ENCODE peak calls at places on chromosome 1, in four cellular contexts. R, A, E and Z are unnamed samples.

GRCh38 chr1:31580891-31581603 is 4.7 kb downstream of the TINAGL1 start:
- DNase-seq in E (no peak), A (no peak), R (no peak), Z (no peak)

GRCh38 chr1:185969028-185969427 is 234.8 kb downstream of the HMCN1 start:
- DNase-seq in R (no peak), A (no peak), E (no peak), Z (no peak)

GRCh38 chr1:1171551-1172340 is 1.9 kb upstream of the TTLL10 start:
- DNase-seq in E (peak), A (no peak), R (no peak), Z (no peak)

GRCh38 chr1:53454019-53454418 is 5.2 kb upstream of the DMRTB1 start:
- DNase-seq in E (no peak), R (no peak), A (no peak), Z (no peak)

GRCh38 chr1:237672748-237673147 is 218.0 kb downstream of the ZP4 start:
- DNase-seq in R (no peak), A (no peak), E (peak), Z (no peak)

GRCh38 chr1:18974005-18974404 is 17.5 kb upstream of the IFFO2 start:
- DNase-seq in A (no peak), E (no peak), R (no peak), Z (no peak)

GRCh38 chr1:15833842-15834405 is 13.6 kb upstream of the SPEN start:
- DNase-seq in A (peak), R (no peak), E (no peak), Z (no peak)

GRCh38 chr1:109113787-109114568 is at the start of gene ELAPOR1:
- DNase-seq in R (peak), E (peak), A (no peak), Z (peak)

GRCh38 chr1:157117527-157118057 is 18.0 kb upstream of the ETV3L start:
- DNase-seq in R (no peak), E (peak), A (no peak), Z (peak)

GRCh38 chr1:36871146-36871971 is 163.0 kb downstream of the GRIK3 start:
- DNase-seq in R (no peak), A (no peak), E (no peak), Z (no peak)

GRCh38 chr1:151680812-151681211 is 35.8 kb downstream of the CELF3 start:
- DNase-seq in A (peak), E (peak), R (no peak), Z (no peak)

GRCh38 chr1:228723287-228723686 is 12.0 kb upstream of the RHOU start:
- DNase-seq in R (no peak), A (no peak), E (no peak), Z (no peak)

GRCh38 chr1:35569956-35570355 is 3.2 kb upstream of the TFAP2E start:
- DNase-seq in E (no peak), A (no peak), R (no peak), Z (no peak)

GRCh38 chr1:11456970-11457369 is 22.0 kb upstream of the DISP3 start:
- DNase-seq in E (no peak), R (no peak), A (no peak), Z (no peak)

GRCh38 chr1:179241716-179242115 is 12.2 kb upstream of the ABL2 start:
- DNase-seq in E (peak), A (no peak), R (no peak), Z (no peak)

GRCh38 chr1:167127661-167128060 is 33.8 kb downstream of the STYXL2 start:
- DNase-seq in E (no peak), A (no peak), R (no peak), Z (no peak)

GRCh38 chr1:222974496-222974895 is 159.7 kb downstream of the DISP1 start:
- DNase-seq in R (no peak), A (peak), E (no peak), Z (no peak)

GRCh38 chr1:20063861-20064292 is 6.1 kb upstream of the PLA2G5 start:
- DNase-seq in E (no peak), R (no peak), A (peak), Z (no peak)

GRCh38 chr1:111570781-111571181 is 48.8 kb upstream of the RAP1A start:
- DNase-seq in R (no peak), E (peak), A (no peak), Z (no peak)

GRCh38 chr1:245730796-245731195 is 576.0 kb downstream of the KIF26B start:
- DNase-seq in E (no peak), R (no peak), A (no peak), Z (no peak)

GRCh38 chr1:32031578-32032286 is 18.1 kb downstream of the KHDRBS1 start:
- DNase-seq in R (no peak), A (peak), E (no peak), Z (no peak)

GRCh38 chr1:156910309-156910782 is 10.1 kb upstream of the LRRC71 start:
- DNase-seq in E (peak), R (no peak), A (no peak), Z (peak)

GRCh38 chr1:180155202-180155682 is 573 bp downstream of the QSOX1 start:
- DNase-seq in A (peak), E (peak), R (no peak), Z (no peak)

GRCh38 chr1:101051688-101052638 is 26.4 kb upstream of the DPH5 start:
- DNase-seq in R (no peak), E (peak), A (no peak), Z (peak)

GRCh38 chr1:170168263-170168662 is 22.5 kb downstream of the NTMT2 start:
- DNase-seq in R (no peak), E (no peak), A (peak), Z (no peak)

GRCh38 chr1:199135901-199136300 is 497.1 kb downstream of the PTPRC start:
- DNase-seq in E (no peak), R (no peak), A (no peak), Z (no peak)

GRCh38 chr1:8571200-8571984 is 246.0 kb downstream of the RERE start:
- DNase-seq in E (no peak), R (no peak), A (peak), Z (no peak)

GRCh38 chr1:161989108-161989507 is 34.6 kb downstream of the OLFML2B start:
- DNase-seq in A (no peak), R (no peak), E (no peak), Z (no peak)

GRCh38 chr1:57637155-57637554 is 213.3 kb upstream of the DAB1 start:
- DNase-seq in E (no peak), A (no peak), R (no peak), Z (no peak)

GRCh38 chr1:200272669-200273068 is 137.2 kb downstream of the ZNF281 start:
- DNase-seq in A (no peak), E (no peak), R (no peak), Z (no peak)

GRCh38 chr1:67429528-67430357 is 459 bp downstream of the SERBP1 start:
- DNase-seq in A (peak), R (peak), E (peak), Z (no peak)

GRCh38 chr1:65948609-65949229 is 156.0 kb downstream of the PDE4B start:
- DNase-seq in A (no peak), E (no peak), R (no peak), Z (no peak)

DNA sequence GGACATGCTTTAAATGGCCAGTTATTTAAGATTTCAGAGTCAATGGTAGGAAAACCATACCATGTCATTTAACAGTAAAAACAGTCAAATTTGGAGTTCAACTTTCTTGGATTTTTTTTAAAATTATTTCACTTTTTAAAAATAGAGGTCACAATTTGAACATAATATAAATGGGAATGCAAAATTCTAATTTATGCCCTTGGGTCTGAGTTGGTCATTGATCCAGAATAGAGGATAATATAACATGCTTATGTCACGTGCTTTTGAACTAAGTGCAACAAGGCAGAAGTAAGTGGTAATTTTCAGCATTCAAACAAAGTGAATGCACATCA is 113.1 kb upstream of the SLC35F3 start:
- DNase-seq in A (no peak), E (no peak), R (no peak), Z (no peak)
- TF ChIP-seq CTCF in A (no peak), E (no peak), R (no peak), Z (no peak)

DNA sequence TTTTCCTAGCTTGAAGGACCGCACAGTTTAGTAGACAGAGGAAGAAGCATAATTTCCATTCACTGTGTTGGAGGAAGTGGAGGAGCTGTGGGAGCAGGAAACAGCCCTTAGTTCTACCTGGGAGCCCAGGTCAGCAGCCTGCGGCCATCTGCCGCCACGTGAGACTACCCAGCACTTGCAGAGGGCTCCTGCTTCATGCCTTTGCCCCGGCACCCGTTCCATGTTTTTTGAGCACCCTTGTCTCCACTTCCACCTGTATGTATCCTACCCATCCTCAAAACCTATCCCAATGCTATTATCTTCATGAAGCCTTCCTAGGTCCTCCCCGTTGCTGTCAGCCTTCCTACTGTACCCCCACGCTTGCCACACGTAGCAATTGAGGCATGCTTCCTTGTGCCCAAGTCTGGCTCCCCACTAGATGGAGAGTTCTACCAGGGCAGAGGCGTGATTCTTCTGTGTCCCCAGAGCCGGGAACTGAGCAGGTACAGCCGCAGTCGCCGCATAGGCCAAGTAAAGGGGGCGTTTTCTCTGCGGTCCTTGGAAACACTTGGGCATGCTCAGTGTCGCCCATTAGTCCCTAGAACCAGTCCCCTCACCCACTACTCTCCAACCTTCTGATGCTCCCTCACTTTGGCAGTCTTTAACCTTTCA is 1.9 kb downstream of the SLC6A9 start:
- DNase-seq in A (no peak), E (no peak), R (no peak), Z (peak)
- TF ChIP-seq CTCF in A (no peak), E (no peak), R (no peak), Z (no peak)

GRCh38 chr1:168637350-168637991 is 61.1 kb downstream of the XCL1 start:
- DNase-seq in E (peak), R (no peak), A (peak), Z (peak)
- TF ChIP-seq CTCF in E (peak), R (no peak), A (peak), Z (peak)

GRCh38 chr1:203525685-203526084 is 31.7 kb downstream of the OPTC start:
- DNase-seq in E (no peak), R (no peak), A (no peak), Z (no peak)

GRCh38 chr1:203526572-203526971 is 32.6 kb downstream of the OPTC start:
- DNase-seq in A (no peak), E (no peak), R (no peak), Z (no peak)

GRCh38 chr1:203528098-203528497 is 34.1 kb downstream of the OPTC start:
- DNase-seq in R (no peak), E (no peak), A (no peak), Z (no peak)

GRCh38 chr1:203528976-203529375 is 35.0 kb downstream of the OPTC start:
- DNase-seq in R (no peak), A (no peak), E (no peak), Z (no peak)

DNA sequence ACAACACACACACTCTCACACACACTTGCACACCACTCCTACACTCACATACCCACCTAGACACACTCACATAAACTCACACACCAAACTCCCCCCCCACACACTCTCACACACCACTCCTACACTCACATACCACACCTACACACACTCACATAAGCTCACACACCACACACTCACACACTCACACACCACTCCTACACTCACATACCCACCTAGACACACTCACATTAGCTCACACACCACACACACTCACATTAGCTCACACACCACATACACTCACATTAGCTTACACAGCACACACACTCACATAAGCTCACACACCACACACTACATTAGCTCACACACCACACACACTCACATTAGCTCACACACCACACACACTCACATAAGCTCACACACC is 33.1 kb downstream of the OPTC start:
- DNase-seq in A (no peak), E (no peak), R (no peak), Z (no peak)
- TF ChIP-seq CTCF in A (no peak), E (no peak), R (no peak), Z (no peak)

GRCh38 chr1:38889589-38889988 is 8.2 kb upstream of the GJA9 start:
- DNase-seq in E (no peak), R (no peak), A (no peak), Z (no peak)

GRCh38 chr1:38888423-38889333 is 7.3 kb upstream of the GJA9 start:
- DNase-seq in R (no peak), E (no peak), A (no peak), Z (no peak)

GRCh38 chr1:38892976-38893375 is 11.6 kb upstream of the GJA9 start:
- DNase-seq in R (no peak), A (no peak), E (no peak), Z (no peak)

GRCh38 chr1:38896169-38896568 is 14.8 kb upstream of the GJA9 start:
- DNase-seq in E (no peak), R (no peak), A (no peak), Z (no peak)

DNA sequence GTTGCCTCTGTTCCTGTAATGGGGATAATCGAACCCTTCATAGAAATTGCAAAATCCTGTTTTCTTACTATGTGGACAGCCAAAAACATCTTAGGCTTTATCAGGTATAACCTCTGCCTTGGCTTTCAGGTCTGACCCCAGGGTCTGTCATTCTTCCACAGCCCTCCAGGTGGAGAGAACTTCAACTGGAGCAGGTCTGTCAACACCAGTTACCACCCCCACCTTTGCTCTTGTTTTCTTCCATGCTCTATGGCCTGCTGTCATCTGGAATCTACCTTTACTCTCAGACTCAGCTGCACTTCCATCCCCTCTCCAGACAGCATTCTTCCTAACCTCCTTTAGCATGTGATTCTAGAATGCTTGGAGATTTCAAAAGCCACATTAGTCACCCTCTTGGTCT is 10.4 kb upstream of the GJA9 start:
- DNase-seq in E (no peak), R (no peak), A (no peak), Z (no peak)
- TF ChIP-seq CTCF in E (no peak), R (no peak), A (no peak), Z (no peak)

DNA sequence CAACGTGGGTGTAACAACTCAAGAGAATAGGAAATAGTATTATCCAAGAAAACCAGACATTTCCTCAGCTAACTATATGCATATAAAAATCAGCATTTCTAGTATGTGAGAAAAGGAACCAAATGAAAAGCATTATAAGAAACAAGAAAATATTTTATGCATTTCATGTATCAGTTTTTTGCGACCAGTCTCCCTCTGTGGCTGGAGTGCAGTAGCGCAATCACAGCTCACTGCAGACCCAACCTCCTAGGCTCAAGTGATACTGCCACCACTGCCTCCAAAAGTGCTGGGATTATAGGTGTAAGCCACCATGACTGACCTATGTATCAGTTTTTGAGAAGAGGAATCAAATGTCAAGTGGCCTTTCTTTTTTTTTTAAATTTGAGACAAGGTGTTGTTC is 31.0 kb downstream of the SLC16A1 start:
- DNase-seq in E (no peak), R (no peak), A (peak), Z (no peak)
- TF ChIP-seq CTCF in E (no peak), R (no peak), A (no peak), Z (no peak)